ENCODE peak calls at places on chromosome 22, in seven cellular contexts. One of them, this sample, is unnamed.

GRCh38 chr22:33326540-33327295 is 268.5 kb upstream of the SYN3 start:
- DNase-seq in ELR: no peak
- DNase-seq in neural crest cell: no peak
- DNase-seq in Calu3: no peak
- DNase-seq in iris pigment epithelial cell: no peak
- DNase-seq in HepG2: no peak
- DNase-seq in RKO: no peak
- DNase-seq in this sample: no peak

GRCh38 chr22:29811377-29811776 is 26.7 kb downstream of the ASCC2 start:
- DNase-seq in ELR: no peak
- DNase-seq in neural crest cell: no peak
- DNase-seq in Calu3: peak
- DNase-seq in iris pigment epithelial cell: no peak
- DNase-seq in HepG2: peak
- DNase-seq in RKO: no peak
- DNase-seq in this sample: no peak

GRCh38 chr22:22949953-22950352 is 62.3 kb downstream of the IGLL5 start:
- DNase-seq in ELR: no peak
- DNase-seq in neural crest cell: no peak
- DNase-seq in Calu3: no peak
- DNase-seq in iris pigment epithelial cell: no peak
- DNase-seq in HepG2: no peak
- DNase-seq in RKO: no peak
- DNase-seq in this sample: no peak

GRCh38 chr22:24302591-24302990 is 32.0 kb downstream of the SPECC1L start:
- DNase-seq in ELR: no peak
- DNase-seq in neural crest cell: no peak
- DNase-seq in Calu3: no peak
- DNase-seq in iris pigment epithelial cell: no peak
- DNase-seq in HepG2: peak
- DNase-seq in RKO: no peak
- DNase-seq in this sample: no peak

GRCh38 chr22:41939981-41940852 is 6.7 kb downstream of the CENPM start:
- DNase-seq in ELR: no peak
- DNase-seq in neural crest cell: no peak
- DNase-seq in Calu3: peak
- DNase-seq in iris pigment epithelial cell: no peak
- DNase-seq in HepG2: no peak
- DNase-seq in RKO: no peak
- DNase-seq in this sample: peak

GRCh38 chr22:40175571-40176105 is 2.1 kb upstream of the TNRC6B start:
- DNase-seq in ELR: no peak
- DNase-seq in neural crest cell: no peak
- DNase-seq in Calu3: no peak
- DNase-seq in iris pigment epithelial cell: no peak
- DNase-seq in HepG2: no peak
- DNase-seq in RKO: no peak
- DNase-seq in this sample: no peak

GRCh38 chr22:36546092-36546804 is 17.3 kb upstream of the EIF3D start:
- DNase-seq in ELR: peak
- DNase-seq in neural crest cell: peak
- DNase-seq in Calu3: peak
- DNase-seq in iris pigment epithelial cell: peak
- DNase-seq in HepG2: peak
- DNase-seq in RKO: peak
- DNase-seq in this sample: no peak

GRCh38 chr22:21807545-21807944 is 59.9 kb downstream of the MAPK1 start:
- DNase-seq in ELR: no peak
- DNase-seq in neural crest cell: no peak
- DNase-seq in Calu3: no peak
- DNase-seq in iris pigment epithelial cell: peak
- DNase-seq in HepG2: no peak
- DNase-seq in RKO: no peak
- DNase-seq in this sample: no peak

GRCh38 chr22:24801906-24802504 is 4.0 kb upstream of the SGSM1 start:
- DNase-seq in ELR: no peak
- DNase-seq in neural crest cell: no peak
- DNase-seq in Calu3: no peak
- DNase-seq in iris pigment epithelial cell: no peak
- DNase-seq in HepG2: peak
- DNase-seq in RKO: no peak
- DNase-seq in this sample: no peak

GRCh38 chr22:31178859-31179258 is 18.9 kb downstream of the RNF185 start:
- DNase-seq in ELR: no peak
- DNase-seq in neural crest cell: no peak
- DNase-seq in Calu3: no peak
- DNase-seq in iris pigment epithelial cell: no peak
- DNase-seq in HepG2: no peak
- DNase-seq in RKO: no peak
- DNase-seq in this sample: no peak

GRCh38 chr22:49321477-49322055 is 506.1 kb downstream of the BRD1 start:
- DNase-seq in ELR: no peak
- DNase-seq in neural crest cell: no peak
- DNase-seq in Calu3: no peak
- DNase-seq in iris pigment epithelial cell: no peak
- DNase-seq in HepG2: no peak
- DNase-seq in RKO: no peak
- DNase-seq in this sample: no peak

GRCh38 chr22:17938484-17938924 is 85.9 kb downstream of the MICAL3 start:
- DNase-seq in ELR: no peak
- DNase-seq in neural crest cell: no peak
- DNase-seq in Calu3: no peak
- DNase-seq in iris pigment epithelial cell: peak
- DNase-seq in HepG2: peak
- DNase-seq in RKO: no peak
- DNase-seq in this sample: no peak

GRCh38 chr22:49138250-49138790 is 689.4 kb downstream of the BRD1 start:
- DNase-seq in ELR: no peak
- DNase-seq in neural crest cell: no peak
- DNase-seq in Calu3: no peak
- DNase-seq in iris pigment epithelial cell: no peak
- DNase-seq in HepG2: no peak
- DNase-seq in RKO: no peak
- DNase-seq in this sample: no peak

GRCh38 chr22:22733881-22734373 is 89.5 kb downstream of the GGTLC2 start:
- DNase-seq in ELR: no peak
- DNase-seq in neural crest cell: no peak
- DNase-seq in Calu3: no peak
- DNase-seq in iris pigment epithelial cell: no peak
- DNase-seq in HepG2: no peak
- DNase-seq in RKO: no peak
- DNase-seq in this sample: no peak

GRCh38 chr22:42270178-42270511 is 308 bp downstream of the TCF20 start:
- DNase-seq in ELR: peak
- DNase-seq in neural crest cell: no peak
- DNase-seq in Calu3: peak
- DNase-seq in iris pigment epithelial cell: no peak
- DNase-seq in HepG2: no peak
- DNase-seq in RKO: no peak
- DNase-seq in this sample: peak

GRCh38 chr22:44409211-44409648 is 88.8 kb downstream of the RTL6 start:
- DNase-seq in ELR: no peak
- DNase-seq in neural crest cell: no peak
- DNase-seq in Calu3: no peak
- DNase-seq in iris pigment epithelial cell: no peak
- DNase-seq in HepG2: no peak
- DNase-seq in RKO: no peak
- DNase-seq in this sample: no peak

This sample was measured in Peyer's patch.